ENCODE peak calls at places on chromosomes 5 and 9, in nine cellular contexts. T is testis, W is A549, F is body of pancreas, J is tibial nerve, E is Peyer's patch, A is HCT116, S is adrenal gland, M is heart left ventricle. K is an unnamed sample. For H3K4me1, the result is how much of the 10 kb centered on the place peaks cover.

GRCh38 chr5:181241393-181241975 is 2.2 kb downstream of the RACK1 start:
- DNase-seq in F (no peak), T (no peak), A (no peak), W (no peak), E (no peak), J (no peak), S (no peak), M (no peak), K (no peak)

GRCh38 chr5:67106626-67107342 is 89.8 kb downstream of the CD180 start:
- DNase-seq in S (no peak), T (no peak), F (no peak), J (no peak), A (no peak), E (no peak), W (no peak), M (no peak), K (no peak)

GRCh38 chr9:91001146-91001611 is 199.6 kb downstream of the SYK start:
- DNase-seq in T (no peak), M (no peak), W (peak), S (peak), F (peak), J (no peak), A (peak), E (no peak), K (no peak)

GRCh38 chr5:80149161-80149609 is 106.7 kb downstream of the SERINC5 start:
- DNase-seq in J (no peak), M (no peak), S (peak), A (no peak), W (no peak), F (no peak), E (no peak), T (no peak), K (no peak)

GRCh38 chr9:105978822-105979221 is 284.5 kb downstream of the TMEM38B start:
- DNase-seq in E (no peak), M (no peak), A (no peak), J (no peak), F (no peak), T (no peak), S (no peak), W (no peak), K (no peak)

GRCh38 chr5:103086547-103086946 is 33.4 kb downstream of the GIN1 start:
- DNase-seq in E (no peak), A (no peak), F (no peak), M (no peak), W (no peak), T (no peak), J (no peak), S (no peak), K (no peak)

GRCh38 chr9:92097997-92098482 is 17.2 kb downstream of the SPTLC1 start:
- DNase-seq in J (peak), W (no peak), F (peak), A (peak), M (peak), T (peak), S (peak), E (peak), K (peak)

GRCh38 chr9:69970001-69970531 is 73.6 kb upstream of the MAMDC2 start:
- DNase-seq in W (no peak), M (no peak), S (no peak), E (no peak), T (no peak), A (no peak), J (no peak), F (no peak), K (no peak)

GRCh38 chr9:125260564-125260963 is 1.1 kb upstream of the GAPVD1 start:
- DNase-seq in W (no peak), J (no peak), A (no peak), F (no peak), S (no peak), E (no peak), M (no peak), T (no peak), K (no peak)

GRCh38 chr5:62502456-62503101 is 76.0 kb upstream of the LRRC70 start:
- DNase-seq in E (no peak), S (no peak), T (no peak), J (no peak), W (no peak), A (no peak), M (no peak), F (no peak), K (no peak)

GRCh38 chr9:91034521-91034920 is 232.9 kb downstream of the SYK start:
- DNase-seq in S (no peak), W (no peak), A (no peak), E (peak), F (no peak), J (no peak), M (no peak), T (no peak), K (no peak)

GRCh38 chr5:30337084-30337573 is 856.4 kb upstream of the CDH6 start:
- DNase-seq in A (no peak), T (no peak), M (no peak), W (no peak), F (no peak), S (no peak), J (no peak), E (no peak), K (no peak)

GRCh38 chr5:180343846-180344327 is 9.2 kb downstream of the GFPT2 start:
- DNase-seq in A (no peak), S (no peak), W (no peak), J (peak), E (no peak), M (peak), F (peak), T (no peak), K (peak)

GRCh38 chr9:35755071-35755470 is 995 bp upstream of the MSMP start:
- DNase-seq in W (no peak), T (no peak), M (no peak), A (no peak), J (no peak), S (no peak), E (no peak), F (no peak), K (no peak)

GRCh38 chr9:114417511-114417910 is 29.7 kb upstream of the AKNA start:
- DNase-seq in W (no peak), S (no peak), T (no peak), E (no peak), M (no peak), F (no peak), A (no peak), J (no peak), K (no peak)

GRCh38 chr9:101578378-101578777 is 16.4 kb downstream of the PPP3R2 start:
- DNase-seq in F (no peak), A (no peak), M (no peak), S (no peak), W (no peak), T (no peak), E (no peak), J (no peak), K (no peak)

GRCh38 chr5:149526855-149527590 is 24.2 kb downstream of the CSNK1A1 start:
- DNase-seq in M (no peak), T (no peak), E (no peak), S (no peak), J (no peak), A (no peak), F (no peak), W (no peak), K (no peak)

GRCh38 chr5:95697781-95698681 is 15.2 kb upstream of the SPATA9 start:
- DNase-seq in F (no peak), A (no peak), S (no peak), T (no peak), M (no peak), E (no peak), J (no peak), W (no peak), K (no peak)

GRCh38 chr9:90141723-90142122 is 500.9 kb downstream of the DIRAS2 start:
- DNase-seq in J (no peak), E (no peak), W (no peak), T (no peak), A (no peak), F (no peak), M (no peak), S (no peak), K (no peak)

DNA sequence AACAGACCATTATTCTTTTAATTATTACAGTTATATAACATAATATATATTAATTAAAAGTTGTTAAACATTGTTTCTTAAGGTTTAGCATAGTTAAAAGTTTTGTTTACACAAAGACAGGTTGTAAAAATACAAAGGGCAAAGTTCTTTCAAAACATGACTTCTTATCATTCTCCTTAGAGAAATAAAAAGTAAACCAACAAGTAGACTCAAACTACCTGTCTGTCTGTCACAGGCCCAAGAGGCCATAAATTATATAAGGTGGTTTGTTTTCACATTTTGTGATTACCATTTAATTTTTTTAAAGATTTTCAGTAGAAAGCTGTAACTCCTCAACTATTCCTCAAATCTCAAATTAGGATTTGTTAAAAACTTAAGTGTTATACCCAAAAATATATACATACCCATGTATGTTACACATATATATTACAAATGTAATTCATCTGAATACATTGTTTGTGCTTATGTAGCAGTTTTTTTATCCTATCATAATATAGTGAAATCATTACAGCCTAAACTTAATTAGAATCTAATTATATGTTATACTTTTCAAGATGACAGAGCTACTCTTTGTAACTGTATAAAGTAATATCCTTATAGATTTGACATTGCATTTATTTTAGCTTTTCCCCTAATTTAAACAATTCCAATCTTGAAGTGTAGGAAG is 93.8 kb upstream of the GRHPR start:
- DNase-seq in S (no peak), M (no peak), F (no peak), A (no peak), E (no peak), W (no peak), T (no peak), J (no peak), K (no peak)
- H3K27ac ChIP-seq in S (no peak), M (no peak), F (no peak), A (no peak), E (no peak), W (no peak), T (no peak), J (no peak), K (peak)

GRCh38 chr5:1468629-1469527 is 23.6 kb upstream of the SLC6A3 start:
- DNase-seq in F (no peak), S (no peak), W (no peak), T (no peak), A (no peak), E (peak), M (peak), J (no peak), K (peak)
- TF ChIP-seq POLR2A in F (no peak), S (no peak), W (no peak), T (no peak), A (no peak), E (no peak), M (no peak), J (no peak), K (no peak)

GRCh38 chr5:172178301-172179031 is 9.6 kb downstream of the STK10 start:
- DNase-seq in J (no peak), W (no peak), T (no peak), M (no peak), F (peak), E (no peak), A (no peak), S (no peak), K (peak)

GRCh38 chr5:172177232-172177631 is 10.8 kb downstream of the STK10 start:
- DNase-seq in W (no peak), S (no peak), T (no peak), A (no peak), M (no peak), E (no peak), F (peak), J (no peak), K (peak)

GRCh38 chr5:172173771-172174170 is 14.3 kb downstream of the STK10 start:
- DNase-seq in M (no peak), A (no peak), W (no peak), T (no peak), S (no peak), F (peak), J (no peak), E (no peak), K (peak)

GRCh38 chr5:172172912-172173591 is 15.0 kb downstream of the STK10 start:
- DNase-seq in M (peak), J (no peak), F (no peak), A (no peak), E (no peak), W (no peak), T (no peak), S (no peak), K (no peak)

DNA sequence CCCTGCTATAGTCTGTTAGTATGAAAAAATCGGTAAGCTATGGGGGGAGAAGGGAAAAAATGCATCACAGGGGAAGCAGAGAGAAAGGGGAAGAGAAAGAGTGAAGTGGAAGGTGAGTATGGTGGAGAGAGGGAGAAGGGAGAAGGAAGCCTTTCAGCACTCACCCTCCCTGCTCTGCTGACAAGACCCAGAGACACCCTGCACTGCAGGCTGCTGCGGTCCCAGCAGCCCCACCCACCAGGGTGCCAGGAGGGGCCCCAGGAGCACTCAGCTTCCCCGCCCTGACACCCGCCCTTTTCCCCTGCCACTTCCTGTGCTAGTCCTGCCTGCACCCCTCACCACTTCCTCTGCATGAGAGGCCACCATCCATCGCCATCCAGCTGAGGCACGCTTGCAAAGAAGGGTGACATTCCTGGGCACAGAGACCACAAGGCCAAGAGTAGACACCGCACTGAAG is 12.7 kb downstream of the STK10 start:
- DNase-seq in W (no peak), J (no peak), M (peak), A (no peak), F (peak), T (no peak), S (peak), E (no peak), K (peak)
- H3K4me1 ChIP-seq in W (under half), J (half or more), M (half or more), A (under half), F (under half), T (under half), S (under half), E (under half), K (half or more)

DNA sequence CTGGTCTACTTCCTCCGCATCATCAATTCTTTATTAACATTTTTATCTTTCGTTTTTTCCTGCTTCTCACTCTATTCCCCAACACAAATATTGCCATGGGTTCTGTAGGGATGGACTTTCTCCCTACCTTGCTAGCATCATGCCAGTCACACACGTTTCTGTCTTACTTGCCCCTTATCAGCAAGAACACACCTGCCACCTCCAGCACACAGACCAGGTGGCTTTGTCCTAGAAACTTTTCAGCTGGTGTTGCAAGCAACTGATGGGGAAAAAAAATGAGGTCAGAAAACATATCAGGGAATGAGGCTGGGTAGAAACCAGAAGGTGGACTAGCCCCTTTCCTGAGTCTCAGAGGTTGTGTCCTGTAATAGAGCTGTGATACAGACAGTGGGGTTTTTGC is 5.8 kb downstream of the SH3RF2 start:
- DNase-seq in S (no peak), E (no peak), A (no peak), W (no peak), M (no peak), J (no peak), F (peak), T (no peak), K (no peak)
- H3K27ac ChIP-seq in S (no peak), E (no peak), A (no peak), W (no peak), M (no peak), J (no peak), F (peak), T (no peak), K (no peak)

GRCh38 chr9:127945942-127946341 is 8.3 kb upstream of the DPM2 start:
- DNase-seq in J (no peak), M (no peak), E (no peak), F (no peak), A (no peak), W (no peak), T (no peak), S (no peak), K (no peak)
- TF ChIP-seq POLR2A in J (no peak), M (no peak), E (no peak), F (no peak), A (no peak), W (no peak), T (no peak), S (no peak), K (no peak)

DNA sequence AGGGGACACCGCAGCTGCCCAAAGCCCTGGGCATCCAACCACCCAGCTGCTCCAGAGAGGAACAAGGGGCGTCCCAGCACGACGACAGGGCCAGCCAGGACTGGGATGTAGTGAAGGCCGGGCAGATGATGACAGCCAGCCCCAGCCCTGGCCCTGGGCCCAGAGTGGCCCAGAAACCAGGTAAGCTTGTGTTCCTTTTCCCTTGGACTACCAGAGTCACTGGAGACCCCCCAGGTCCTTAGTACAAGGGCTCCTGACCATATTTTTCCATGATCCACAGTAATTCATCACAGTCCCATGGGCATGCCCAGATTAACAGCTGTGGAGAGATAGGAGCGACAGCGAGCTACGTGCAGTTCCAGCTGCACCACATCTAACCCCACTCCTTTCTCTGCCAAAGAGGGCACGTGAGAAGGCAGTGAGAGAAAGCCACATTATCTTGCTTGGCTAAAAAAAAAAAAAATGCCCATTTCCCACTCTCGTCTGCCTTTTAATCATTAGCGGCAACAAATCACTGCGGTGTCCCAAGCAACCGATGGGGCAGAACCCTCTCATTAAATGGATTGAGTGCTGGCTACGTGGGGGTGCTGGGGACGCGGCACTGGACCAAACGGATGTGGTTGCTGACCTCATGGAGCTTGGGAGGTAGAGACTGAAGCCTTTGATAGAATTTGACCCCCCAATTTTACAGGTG is 21.7 kb upstream of the SYNPO start:
- DNase-seq in E (no peak), J (no peak), A (no peak), W (no peak), F (peak), S (peak), M (peak), T (peak), K (no peak)
- H3K4me1 ChIP-seq in E (under half), J (half or more), A (under half), W (under half), F (half or more), S (under half), M (half or more), T (half or more), K (half or more)

GRCh38 chr5:43010956-43011355 is 29.2 kb downstream of the ANXA2R start:
- DNase-seq in T (no peak), J (peak), S (peak), M (no peak), E (no peak), A (no peak), W (no peak), F (no peak), K (no peak)
- H3K27ac ChIP-seq in T (no peak), J (peak), S (no peak), M (no peak), E (peak), A (no peak), W (no peak), F (no peak), K (peak)

K was measured in spleen.